ENCODE peak calls at places on chromosomes 2 and 18, in eight cellular contexts. One of them, this sample, is unnamed.

GRCh38 chr2:236847538-236848263 is 238.0 kb upstream of the COPS8 start:
- DNase-seq in astrocyte: no peak
- DNase-seq in vagina: no peak
- DNase-seq in lung: no peak
- DNase-seq in pancreas: no peak
- DNase-seq in PC-3: no peak
- DNase-seq in suprapubic skin: no peak
- DNase-seq in kidney epithelial cell: no peak
- DNase-seq in this sample: no peak

GRCh38 chr18:5604778-5605177 is 61.0 kb upstream of the EPB41L3 start:
- DNase-seq in astrocyte: no peak
- DNase-seq in vagina: no peak
- DNase-seq in lung: no peak
- DNase-seq in pancreas: no peak
- DNase-seq in PC-3: no peak
- DNase-seq in suprapubic skin: no peak
- DNase-seq in kidney epithelial cell: no peak
- DNase-seq in this sample: no peak

GRCh38 chr2:8255448-8255800 is 426.4 kb upstream of the ID2 start:
- DNase-seq in astrocyte: no peak
- DNase-seq in vagina: no peak
- DNase-seq in lung: no peak
- DNase-seq in pancreas: no peak
- DNase-seq in PC-3: no peak
- DNase-seq in suprapubic skin: no peak
- DNase-seq in kidney epithelial cell: no peak
- DNase-seq in this sample: peak; percentile 34

GRCh38 chr2:54808642-54809041 is 85.2 kb downstream of the EML6 start:
- DNase-seq in astrocyte: no peak
- DNase-seq in vagina: no peak
- DNase-seq in lung: no peak
- DNase-seq in pancreas: no peak
- DNase-seq in PC-3: no peak
- DNase-seq in suprapubic skin: no peak
- DNase-seq in kidney epithelial cell: no peak
- DNase-seq in this sample: no peak

GRCh38 chr2:173044686-173045085 is 31.0 kb upstream of the MAP3K20 start:
- DNase-seq in astrocyte: no peak
- DNase-seq in vagina: no peak
- DNase-seq in lung: no peak
- DNase-seq in pancreas: no peak
- DNase-seq in PC-3: peak; percentile 72
- DNase-seq in suprapubic skin: no peak
- DNase-seq in kidney epithelial cell: no peak
- DNase-seq in this sample: no peak

GRCh38 chr2:236215196-236215595 is 47.0 kb upstream of the GBX2 start:
- DNase-seq in astrocyte: no peak
- DNase-seq in vagina: no peak
- DNase-seq in lung: peak; percentile 23
- DNase-seq in pancreas: no peak
- DNase-seq in PC-3: no peak
- DNase-seq in suprapubic skin: no peak
- DNase-seq in kidney epithelial cell: no peak
- DNase-seq in this sample: no peak

GRCh38 chr18:50629148-50629631 is 69.3 kb downstream of the MAPK4 start:
- DNase-seq in astrocyte: no peak
- DNase-seq in vagina: no peak
- DNase-seq in lung: no peak
- DNase-seq in pancreas: no peak
- DNase-seq in PC-3: peak; percentile 2
- DNase-seq in suprapubic skin: no peak
- DNase-seq in kidney epithelial cell: no peak
- DNase-seq in this sample: no peak

GRCh38 chr2:47190188-47190818 is 35.2 kb upstream of the STPG4 start:
- DNase-seq in astrocyte: peak; percentile 85
- DNase-seq in vagina: no peak
- DNase-seq in lung: no peak
- DNase-seq in pancreas: no peak
- DNase-seq in PC-3: peak; percentile 81
- DNase-seq in suprapubic skin: no peak
- DNase-seq in kidney epithelial cell: no peak
- DNase-seq in this sample: peak; percentile 88

GRCh38 chr2:188787002-188787660 is 187.0 kb upstream of the COL3A1 start:
- DNase-seq in astrocyte: peak; percentile 93
- DNase-seq in vagina: no peak
- DNase-seq in lung: no peak
- DNase-seq in pancreas: no peak
- DNase-seq in PC-3: peak; percentile 53
- DNase-seq in suprapubic skin: no peak
- DNase-seq in kidney epithelial cell: no peak
- DNase-seq in this sample: peak; percentile 56

GRCh38 chr18:41449612-41450011 is 505.4 kb upstream of the PIK3C3 start:
- DNase-seq in astrocyte: no peak
- DNase-seq in vagina: no peak
- DNase-seq in lung: no peak
- DNase-seq in pancreas: no peak
- DNase-seq in PC-3: no peak
- DNase-seq in suprapubic skin: no peak
- DNase-seq in kidney epithelial cell: no peak
- DNase-seq in this sample: no peak

DNA sequence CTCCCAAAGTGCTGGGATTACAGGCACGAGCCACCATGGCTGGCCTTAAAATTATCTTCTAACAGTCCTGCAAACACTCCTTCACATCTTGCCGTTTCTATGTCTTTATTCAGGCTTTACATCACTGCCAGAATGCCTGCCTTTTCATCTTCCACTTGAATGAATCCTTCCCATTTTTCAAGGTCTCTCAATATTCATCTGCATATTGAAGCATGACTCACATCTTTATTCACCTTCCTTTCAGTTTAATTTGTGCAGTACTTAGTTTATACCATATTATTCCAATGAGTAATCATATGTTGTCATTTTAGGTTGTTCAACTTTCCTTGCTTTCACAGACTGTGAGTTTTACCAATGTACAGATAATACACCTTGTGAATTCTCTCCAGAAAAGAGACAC is 510.1 kb upstream of the PIK3C3 start:
- DNase-seq in astrocyte: peak; percentile 18
- DNase-seq in vagina: no peak
- DNase-seq in lung: no peak
- DNase-seq in pancreas: no peak
- DNase-seq in PC-3: no peak
- DNase-seq in suprapubic skin: no peak
- DNase-seq in kidney epithelial cell: no peak
- DNase-seq in this sample: no peak
- H3K36me3 ChIP-seq in astrocyte: no peaks in the 10 kb centered on the region
- H3K36me3 ChIP-seq in vagina: no peaks in the 10 kb centered on the region
- H3K36me3 ChIP-seq in lung: no peaks in the 10 kb centered on the region
- H3K36me3 ChIP-seq in pancreas: no peaks in the 10 kb centered on the region
- H3K36me3 ChIP-seq in PC-3: no peaks in the 10 kb centered on the region
- H3K36me3 ChIP-seq in suprapubic skin: no peaks in the 10 kb centered on the region
- H3K36me3 ChIP-seq in kidney epithelial cell: no peaks in the 10 kb centered on the region
- H3K36me3 ChIP-seq in this sample: no peaks in the 10 kb centered on the region

DNA sequence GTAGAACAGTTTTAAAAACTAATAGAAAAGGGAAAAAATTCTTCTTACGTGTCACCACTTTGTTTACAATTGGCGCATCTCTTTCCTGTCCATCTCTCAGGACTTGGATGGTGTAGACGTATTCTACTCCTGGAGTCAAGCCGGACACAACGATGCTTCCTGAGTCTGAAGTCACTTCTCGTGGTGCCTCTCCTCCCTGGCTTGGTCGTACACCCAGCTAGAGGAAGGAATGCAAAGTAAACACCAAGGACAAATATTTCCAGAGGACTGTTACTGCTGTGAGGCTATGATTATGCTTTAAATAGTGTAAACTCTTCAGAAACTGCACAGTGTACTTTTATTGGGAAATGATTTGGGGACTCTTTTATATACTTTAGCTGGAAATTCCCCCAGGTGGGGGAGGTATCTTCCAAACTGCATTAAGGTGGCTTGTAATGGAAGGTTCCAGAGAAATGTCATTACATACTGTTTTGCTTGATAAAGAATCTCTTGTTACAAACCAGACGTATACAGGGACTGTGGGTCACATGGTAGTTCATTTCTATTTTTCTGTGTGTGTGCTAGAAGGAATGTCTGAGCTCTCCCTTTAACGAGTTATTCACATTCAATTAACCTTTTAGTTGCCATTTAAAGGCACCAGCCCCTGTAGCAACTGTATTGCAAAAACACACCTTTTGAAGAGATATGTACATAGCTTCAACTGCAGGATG is 38.1 kb downstream of the FN1 start:
- DNase-seq in astrocyte: no peak
- DNase-seq in vagina: no peak
- DNase-seq in lung: no peak
- DNase-seq in pancreas: no peak
- DNase-seq in PC-3: no peak
- DNase-seq in suprapubic skin: no peak
- DNase-seq in kidney epithelial cell: no peak
- DNase-seq in this sample: peak; percentile 47
- TF ChIP-seq CTCF in astrocyte: no peak
- TF ChIP-seq CTCF in vagina: no peak
- TF ChIP-seq CTCF in lung: no peak
- TF ChIP-seq CTCF in pancreas: no peak
- TF ChIP-seq CTCF in PC-3: no peak
- TF ChIP-seq CTCF in suprapubic skin: no peak
- TF ChIP-seq CTCF in kidney epithelial cell: no peak
- TF ChIP-seq CTCF in this sample: no peak

GRCh38 chr2:181788883-181789555 is 102.5 kb upstream of the ITPRID2 start:
- DNase-seq in astrocyte: peak; percentile 32
- DNase-seq in vagina: no peak
- DNase-seq in lung: no peak
- DNase-seq in pancreas: no peak
- DNase-seq in PC-3: peak; percentile 55
- DNase-seq in suprapubic skin: no peak
- DNase-seq in kidney epithelial cell: no peak
- DNase-seq in this sample: no peak

GRCh38 chr2:181792906-181793305 is 98.6 kb upstream of the ITPRID2 start:
- DNase-seq in astrocyte: no peak
- DNase-seq in vagina: no peak
- DNase-seq in lung: no peak
- DNase-seq in pancreas: no peak
- DNase-seq in PC-3: no peak
- DNase-seq in suprapubic skin: no peak
- DNase-seq in kidney epithelial cell: no peak
- DNase-seq in this sample: no peak

GRCh38 chr2:181789827-181790448 is 101.6 kb upstream of the ITPRID2 start:
- DNase-seq in astrocyte: peak; percentile 35
- DNase-seq in vagina: no peak
- DNase-seq in lung: no peak
- DNase-seq in pancreas: no peak
- DNase-seq in PC-3: no peak
- DNase-seq in suprapubic skin: no peak
- DNase-seq in kidney epithelial cell: no peak
- DNase-seq in this sample: no peak

GRCh38 chr2:181787310-181788048 is 104.1 kb upstream of the ITPRID2 start:
- DNase-seq in astrocyte: no peak
- DNase-seq in vagina: no peak
- DNase-seq in lung: no peak
- DNase-seq in pancreas: no peak
- DNase-seq in PC-3: no peak
- DNase-seq in suprapubic skin: no peak
- DNase-seq in kidney epithelial cell: no peak
- DNase-seq in this sample: no peak

DNA sequence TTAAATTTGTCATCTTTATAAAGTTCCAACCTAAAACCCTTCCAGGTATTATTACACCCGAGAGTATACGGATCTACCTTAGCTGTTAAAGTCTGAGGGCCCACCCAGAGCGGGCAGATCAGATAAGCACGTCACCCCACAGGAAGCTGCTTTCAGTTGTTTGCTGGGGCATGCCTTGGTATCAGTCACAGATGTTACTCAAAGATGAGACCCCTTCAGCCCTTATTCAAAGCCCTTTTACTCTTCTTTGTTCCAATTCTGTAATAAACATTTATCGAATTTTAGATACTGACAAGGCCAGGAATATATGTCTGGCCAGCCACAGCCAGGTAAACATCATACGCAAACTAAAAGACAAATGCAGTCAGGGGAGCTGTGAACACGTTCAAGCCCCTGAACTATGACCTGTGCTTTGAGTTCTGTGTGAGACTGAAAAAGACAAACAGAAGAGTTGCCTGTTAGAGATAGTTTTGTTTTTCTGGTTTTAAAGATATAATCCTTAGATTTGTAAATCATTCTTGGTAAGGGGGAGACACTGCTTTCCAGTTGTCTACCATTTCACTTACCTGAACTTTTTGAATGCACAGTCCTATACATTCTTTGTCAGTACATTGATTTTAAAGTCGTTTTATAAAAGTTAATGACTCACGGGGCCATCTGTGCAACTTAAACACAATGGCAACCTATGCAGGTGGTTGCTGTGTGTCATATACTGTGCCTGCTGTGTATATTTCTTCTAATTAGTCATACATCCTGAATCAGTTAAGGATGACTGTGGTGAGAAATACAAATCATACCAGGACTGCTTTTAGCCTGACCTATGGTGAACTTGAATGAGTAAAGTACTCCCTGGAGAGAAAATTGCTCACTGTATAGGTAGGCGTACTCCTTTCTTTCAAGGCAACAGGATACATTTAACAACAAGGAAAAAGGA is 100.5 kb upstream of the ITPRID2 start:
- DNase-seq in astrocyte: peak; percentile 99
- DNase-seq in vagina: no peak
- DNase-seq in lung: no peak
- DNase-seq in pancreas: no peak
- DNase-seq in PC-3: peak; percentile 95
- DNase-seq in suprapubic skin: no peak
- DNase-seq in kidney epithelial cell: peak; percentile 97
- DNase-seq in this sample: peak; percentile 94
- H3K4me3 ChIP-seq in astrocyte: no peak overlapping the region
- H3K4me3 ChIP-seq in vagina: no peak overlapping the region
- H3K4me3 ChIP-seq in lung: no peak overlapping the region
- H3K4me3 ChIP-seq in pancreas: no peak overlapping the region
- H3K4me3 ChIP-seq in PC-3: peak overlapping the region; percentile 2
- H3K4me3 ChIP-seq in suprapubic skin: no peak overlapping the region
- H3K4me3 ChIP-seq in kidney epithelial cell: no peak overlapping the region
- H3K4me3 ChIP-seq in this sample: no peak overlapping the region

GRCh38 chr2:196160966-196161365 is 10.4 kb downstream of the STK17B start:
- DNase-seq in astrocyte: no peak
- DNase-seq in vagina: no peak
- DNase-seq in lung: no peak
- DNase-seq in pancreas: no peak
- DNase-seq in PC-3: no peak
- DNase-seq in suprapubic skin: no peak
- DNase-seq in kidney epithelial cell: no peak
- DNase-seq in this sample: no peak

GRCh38 chr2:196160101-196160500 is 11.3 kb downstream of the STK17B start:
- DNase-seq in astrocyte: peak; percentile 94
- DNase-seq in vagina: no peak
- DNase-seq in lung: peak; percentile 43
- DNase-seq in pancreas: no peak
- DNase-seq in PC-3: peak; percentile 95
- DNase-seq in suprapubic skin: no peak
- DNase-seq in kidney epithelial cell: peak; percentile 85
- DNase-seq in this sample: peak; percentile 92

GRCh38 chr2:196153480-196153879 is 17.9 kb downstream of the STK17B start:
- DNase-seq in astrocyte: no peak
- DNase-seq in vagina: no peak
- DNase-seq in lung: no peak
- DNase-seq in pancreas: no peak
- DNase-seq in PC-3: no peak
- DNase-seq in suprapubic skin: no peak
- DNase-seq in kidney epithelial cell: no peak
- DNase-seq in this sample: no peak

GRCh38 chr2:196159223-196159892 is 12.0 kb downstream of the STK17B start:
- DNase-seq in astrocyte: no peak
- DNase-seq in vagina: no peak
- DNase-seq in lung: no peak
- DNase-seq in pancreas: no peak
- DNase-seq in PC-3: peak; percentile 22
- DNase-seq in suprapubic skin: no peak
- DNase-seq in kidney epithelial cell: no peak
- DNase-seq in this sample: no peak

GRCh38 chr2:196155597-196155996 is 15.8 kb downstream of the STK17B start:
- DNase-seq in astrocyte: no peak
- DNase-seq in vagina: no peak
- DNase-seq in lung: no peak
- DNase-seq in pancreas: no peak
- DNase-seq in PC-3: no peak
- DNase-seq in suprapubic skin: no peak
- DNase-seq in kidney epithelial cell: no peak
- DNase-seq in this sample: no peak
- H3K36me3 ChIP-seq in astrocyte: peaks cover 11% of the 10 kb centered on the region
- H3K36me3 ChIP-seq in vagina: peaks cover 3% of the 10 kb centered on the region
- H3K36me3 ChIP-seq in lung: peaks cover 3% of the 10 kb centered on the region
- H3K36me3 ChIP-seq in pancreas: no peaks in the 10 kb centered on the region
- H3K36me3 ChIP-seq in PC-3: peaks cover 13% of the 10 kb centered on the region
- H3K36me3 ChIP-seq in suprapubic skin: peaks cover 21% of the 10 kb centered on the region
- H3K36me3 ChIP-seq in kidney epithelial cell: no peaks in the 10 kb centered on the region
- H3K36me3 ChIP-seq in this sample: peaks cover 23% of the 10 kb centered on the region